ENCODE peak calls at places on chromosomes 12 and 14, in eight cellular contexts. L is AG10803, K is neural crest cell, V is left ventricle myocardium inferior, C is hepatocyte, D is suprapubic skin, T is cardiac muscle cell, J is fibroblast of the aortic adventitia. F is an unnamed sample.

GRCh38 chr12:130936566-130936965 is 17.1 kb upstream of the ADGRD1 start:
- DNase-seq in L (peak), K (no peak), V (no peak), C (no peak), D (no peak), T (no peak), J (no peak), F (no peak)

GRCh38 chr12:52280796-52281560 is 6.5 kb downstream of the KRT86 start:
- DNase-seq in L (peak), K (no peak), V (peak), C (peak), D (peak), T (peak), J (peak), F (no peak)

GRCh38 chr12:54428050-54429013 is 9.3 kb upstream of the ITGA5 start:
- DNase-seq in L (peak), K (no peak), V (no peak), C (no peak), D (no peak), T (peak), J (peak), F (peak)

GRCh38 chr14:30994681-30995620 is 30.5 kb upstream of the AP4S1 start:
- DNase-seq in L (peak), K (no peak), V (no peak), C (no peak), D (no peak), T (peak), J (peak), F (no peak)

GRCh38 chr14:58866386-58866785 is 228.6 kb downstream of the DACT1 start:
- DNase-seq in L (peak), K (no peak), V (no peak), C (no peak), D (no peak), T (peak), J (no peak), F (no peak)

GRCh38 chr14:51744372-51745150 is 92.9 kb downstream of the FRMD6 start:
- DNase-seq in L (no peak), K (no peak), V (no peak), C (no peak), D (no peak), T (no peak), J (no peak), F (no peak)

GRCh38 chr12:124208469-124208868 is 86.4 kb upstream of the RFLNA start:
- DNase-seq in L (no peak), K (no peak), V (no peak), C (no peak), D (peak), T (peak), J (no peak), F (no peak)

GRCh38 chr14:79363291-79363690 is 848.0 kb downstream of the DIO2 start:
- DNase-seq in L (no peak), K (no peak), V (no peak), C (no peak), D (no peak), T (no peak), J (no peak), F (no peak)

GRCh38 chr14:38248629-38249028 is 7.3 kb downstream of the CLEC14A start:
- DNase-seq in L (no peak), K (no peak), V (no peak), C (no peak), D (no peak), T (no peak), J (no peak), F (no peak)

GRCh38 chr12:110741371-110741770 is 1.3 kb downstream of the PPP1CC start:
- DNase-seq in L (no peak), K (no peak), V (no peak), C (no peak), D (no peak), T (peak), J (peak), F (no peak)

GRCh38 chr14:102758087-102758486 is 19.2 kb upstream of the TRAF3 start:
- DNase-seq in L (no peak), K (no peak), V (no peak), C (no peak), D (no peak), T (no peak), J (no peak), F (no peak)

GRCh38 chr12:119235352-119235751 is 56.6 kb downstream of the HSPB8 start:
- DNase-seq in L (no peak), K (no peak), V (no peak), C (no peak), D (no peak), T (no peak), J (no peak), F (no peak)

GRCh38 chr14:35365130-35366047 is 39.2 kb downstream of the NFKBIA start:
- DNase-seq in L (peak), K (no peak), V (peak), C (peak), D (no peak), T (peak), J (peak), F (peak)

GRCh38 chr12:129788506-129788905 is 115.3 kb downstream of the TMEM132D start:
- DNase-seq in L (peak), K (no peak), V (no peak), C (no peak), D (no peak), T (no peak), J (no peak), F (no peak)

GRCh38 chr14:32761381-32761968 is 177.2 kb upstream of the NPAS3 start:
- DNase-seq in L (peak), K (no peak), V (no peak), C (no peak), D (no peak), T (peak), J (peak), F (no peak)

GRCh38 chr12:51395283-51396230 is 4.4 kb upstream of the GALNT6 start:
- DNase-seq in L (no peak), K (no peak), V (no peak), C (no peak), D (peak), T (no peak), J (no peak), F (peak)

GRCh38 chr12:118541945-118542344 is 165.6 kb downstream of the SUDS3 start:
- DNase-seq in L (no peak), K (no peak), V (no peak), C (no peak), D (no peak), T (no peak), J (no peak), F (no peak)

GRCh38 chr12:75959506-75959905 is 72.1 kb downstream of the PHLDA1 start:
- DNase-seq in L (peak), K (no peak), V (no peak), C (no peak), D (no peak), T (no peak), J (no peak), F (no peak)

GRCh38 chr12:108804361-108804949 is 52.9 kb downstream of the SSH1 start:
- DNase-seq in L (peak), K (no peak), V (peak), C (peak), D (no peak), T (peak), J (peak), F (no peak)

GRCh38 chr14:52692248-52692962 is 3.0 kb downstream of the ERO1A start:
- DNase-seq in L (peak), K (no peak), V (no peak), C (no peak), D (no peak), T (peak), J (peak), F (no peak)

GRCh38 chr12:10249690-10250455 is 37.2 kb downstream of the GABARAPL1 start:
- DNase-seq in L (no peak), K (no peak), V (no peak), C (no peak), D (no peak), T (no peak), J (no peak), F (peak)

GRCh38 chr12:39763894-39764176 is 144.2 kb upstream of the ABCD2 start:
- DNase-seq in L (no peak), K (no peak), V (no peak), C (no peak), D (no peak), T (no peak), J (no peak), F (no peak)

GRCh38 chr12:53174881-53175491 is 5.5 kb upstream of the ZNF740 start:
- DNase-seq in L (peak), K (no peak), V (no peak), C (peak), D (no peak), T (peak), J (peak), F (no peak)

GRCh38 chr12:112183591-112184021 is 58.2 kb downstream of the TRAFD1 start:
- DNase-seq in L (no peak), K (no peak), V (no peak), C (no peak), D (no peak), T (no peak), J (no peak), F (no peak)

GRCh38 chr14:104422301-104423223 is 157.0 kb upstream of the C14orf180 start:
- DNase-seq in L (no peak), K (no peak), V (no peak), C (no peak), D (peak), T (no peak), J (no peak), F (no peak)

GRCh38 chr12:54370218-54370730 is 6.0 kb upstream of the GPR84 start:
- DNase-seq in L (peak), K (peak), V (peak), C (peak), D (peak), T (peak), J (peak), F (no peak)

GRCh38 chr12:91249059-91250055 is 66.7 kb upstream of the DCN start:
- DNase-seq in L (peak), K (no peak), V (no peak), C (no peak), D (no peak), T (peak), J (peak), F (no peak)

GRCh38 chr12:102144221-102144620 is 24.2 kb downstream of the PARPBP start:
- DNase-seq in L (peak), K (no peak), V (no peak), C (no peak), D (no peak), T (no peak), J (peak), F (no peak)

GRCh38 chr12:122126342-122126635 is 47.7 kb downstream of the IL31 start:
- DNase-seq in L (no peak), K (no peak), V (no peak), C (no peak), D (no peak), T (no peak), J (no peak), F (no peak)

GRCh38 chr12:23303821-23304220 is 645.6 kb downstream of the SOX5 start:
- DNase-seq in L (no peak), K (no peak), V (no peak), C (no peak), D (no peak), T (no peak), J (no peak), F (no peak)

GRCh38 chr12:118850244-118850825 is 131.0 kb upstream of the SRRM4 start:
- DNase-seq in L (no peak), K (peak), V (no peak), C (peak), D (no peak), T (no peak), J (no peak), F (no peak)

GRCh38 chr12:27821259-27821973 is 41.4 kb upstream of the MANSC4 start:
- DNase-seq in L (peak), K (peak), V (no peak), C (peak), D (no peak), T (peak), J (peak), F (no peak)

GRCh38 chr14:89276424-89276975 is 140.5 kb downstream of the FOXN3 start:
- DNase-seq in L (peak), K (no peak), V (no peak), C (no peak), D (no peak), T (peak), J (no peak), F (peak)

GRCh38 chr12:4274960-4275868 is 1.7 kb downstream of the CCND2 start:
- DNase-seq in L (no peak), K (peak), V (no peak), C (peak), D (no peak), T (no peak), J (peak), F (no peak)

GRCh38 chr14:35197015-35197414 is 74.7 kb downstream of the PRORP start:
- DNase-seq in L (no peak), K (no peak), V (no peak), C (no peak), D (no peak), T (peak), J (peak), F (no peak)

GRCh38 chr12:130161261-130162231 is 718 bp upstream of the FZD10 start:
- DNase-seq in L (no peak), K (peak), V (peak), C (peak), D (no peak), T (peak), J (no peak), F (no peak)

GRCh38 chr12:124021025-124021406 is 48.0 kb downstream of the ZNF664 start:
- DNase-seq in L (no peak), K (no peak), V (no peak), C (no peak), D (no peak), T (peak), J (no peak), F (no peak)

GRCh38 chr12:6962285-6963015 is 8.0 kb downstream of the PHB2 start:
- DNase-seq in L (no peak), K (no peak), V (peak), C (peak), D (no peak), T (no peak), J (no peak), F (no peak)

GRCh38 chr12:53844989-53845836 is 93.4 kb upstream of the HOXC13 start:
- DNase-seq in L (peak), K (no peak), V (no peak), C (no peak), D (no peak), T (peak), J (peak), F (no peak)

GRCh38 chr12:132413931-132414588 is 75.9 kb upstream of the FBRSL1 start:
- DNase-seq in L (no peak), K (peak), V (no peak), C (peak), D (no peak), T (no peak), J (no peak), F (no peak)
- TF ChIP-seq CTCF in L (peak), K (peak), V (peak), C (peak), D (no peak), T (peak), J (peak), F (no peak)

DNA sequence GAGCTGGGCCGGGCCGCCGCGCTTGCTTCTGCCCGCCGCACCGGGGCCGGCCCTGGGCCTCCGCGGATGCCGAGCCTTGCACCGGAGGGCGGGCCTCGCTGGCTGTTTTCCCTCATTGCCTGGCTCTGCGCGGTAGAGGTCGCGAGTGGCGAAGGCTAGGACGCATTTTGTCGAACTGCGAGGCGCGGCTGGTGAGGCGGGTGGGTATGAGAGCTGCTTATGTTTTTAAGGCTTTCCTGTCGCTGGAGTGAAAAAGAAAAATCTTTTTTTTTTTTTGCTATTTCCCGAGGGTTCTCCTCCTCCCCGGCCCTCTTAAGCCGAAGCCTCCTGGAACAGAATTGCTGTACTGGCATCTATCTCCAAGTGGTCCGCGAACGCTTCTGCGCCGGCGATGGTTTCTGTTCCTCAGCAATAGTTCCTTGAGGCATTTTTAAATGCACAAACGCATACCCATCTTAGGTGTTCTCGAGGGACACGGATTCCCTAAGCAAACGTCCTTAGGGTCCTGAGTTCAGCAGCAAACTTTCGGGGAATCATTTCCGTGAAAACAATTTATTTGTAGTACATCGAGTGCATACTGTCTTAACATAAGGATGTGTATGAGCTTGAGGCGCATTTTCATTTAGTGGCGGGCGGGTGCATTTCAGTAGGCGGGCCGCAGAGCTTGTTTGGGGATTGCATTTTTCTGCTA is 631 bp downstream of the RESF1 start:
- DNase-seq in L (peak), K (peak), V (peak), C (peak), D (peak), T (peak), J (peak), F (peak)
- TF ChIP-seq CTCF in L (peak), K (peak), V (no peak), C (peak), D (no peak), T (peak), J (peak), F (no peak)

GRCh38 chr12:71216725-71217579 is 59.2 kb upstream of the TSPAN8 start:
- DNase-seq in L (peak), K (peak), V (no peak), C (peak), D (no peak), T (peak), J (peak), F (no peak)
- TF ChIP-seq CTCF in L (peak), K (peak), V (peak), C (peak), D (no peak), T (peak), J (peak), F (no peak)

DNA sequence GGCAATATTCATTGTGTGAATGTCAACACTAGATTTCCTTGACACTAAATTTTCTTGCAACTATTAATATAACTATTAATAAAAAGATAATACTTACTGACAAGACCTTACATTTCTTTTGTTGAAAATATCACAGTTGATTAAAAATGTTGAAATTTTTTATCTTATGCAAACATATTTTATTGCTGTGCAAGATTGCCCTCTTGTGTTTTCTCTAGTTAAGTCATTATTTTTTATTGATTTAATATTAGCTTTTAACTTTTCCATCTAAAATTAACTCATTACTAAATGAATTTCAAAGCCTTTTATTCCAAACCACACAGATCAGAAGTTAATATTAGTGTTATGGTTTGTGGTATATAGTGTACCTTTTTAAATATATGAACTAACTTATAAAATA is 11.7 kb upstream of the NAA30 start:
- DNase-seq in L (no peak), K (no peak), V (no peak), C (no peak), D (no peak), T (peak), J (peak), F (no peak)
- TF ChIP-seq CTCF in L (peak), K (peak), V (no peak), C (peak), D (no peak), T (no peak), J (no peak), F (no peak)

GRCh38 chr14:74606727-74607126 is 5.3 kb downstream of the LTBP2 start:
- DNase-seq in L (no peak), K (no peak), V (no peak), C (no peak), D (no peak), T (no peak), J (no peak), F (no peak)
- TF ChIP-seq CTCF in L (no peak), K (no peak), V (no peak), C (no peak), D (no peak), T (no peak), J (no peak), F (no peak)

GRCh38 chr14:94370524-94370910 is 17.9 kb downstream of the SERPINA1 start:
- DNase-seq in L (no peak), K (no peak), V (no peak), C (no peak), D (peak), T (no peak), J (no peak), F (no peak)

GRCh38 chr14:94373708-94374107 is 14.7 kb downstream of the SERPINA1 start:
- DNase-seq in L (peak), K (no peak), V (no peak), C (no peak), D (no peak), T (peak), J (peak), F (no peak)

GRCh38 chr14:94368956-94369355 is 19.4 kb downstream of the SERPINA1 start:
- DNase-seq in L (no peak), K (no peak), V (no peak), C (no peak), D (peak), T (no peak), J (no peak), F (no peak)

GRCh38 chr14:94374749-94375148 is 13.7 kb downstream of the SERPINA1 start:
- DNase-seq in L (no peak), K (no peak), V (no peak), C (no peak), D (no peak), T (no peak), J (no peak), F (no peak)

DNA sequence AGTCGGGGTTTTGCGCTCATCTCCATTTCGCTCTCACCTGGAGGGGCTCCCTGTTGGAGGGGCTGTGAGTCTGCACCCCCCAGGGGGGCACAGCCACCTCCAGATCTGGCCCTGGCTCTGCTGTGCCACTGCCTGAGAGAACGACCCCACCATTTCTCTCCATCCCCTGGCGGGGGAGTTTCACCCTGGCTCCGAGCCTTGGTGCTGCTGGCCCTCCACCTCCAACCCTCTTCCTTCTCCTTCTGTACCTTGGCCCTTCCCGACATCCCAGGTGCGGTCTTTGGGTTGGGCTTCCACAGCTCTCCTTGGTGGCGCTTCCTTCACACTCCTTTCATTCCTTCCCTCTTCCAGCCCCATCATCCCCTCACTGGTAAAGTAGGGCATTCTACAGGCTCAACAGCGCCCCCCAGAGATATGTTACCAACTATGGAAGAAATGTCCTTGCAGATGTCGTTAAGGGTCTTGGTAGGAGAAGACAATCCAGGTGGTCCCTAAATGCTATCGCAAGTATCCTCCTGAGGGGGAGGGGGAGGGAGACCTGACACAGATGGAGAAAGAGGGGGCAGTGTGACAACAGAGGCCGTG is 16.3 kb downstream of the SERPINA1 start:
- DNase-seq in L (no peak), K (no peak), V (no peak), C (no peak), D (peak), T (no peak), J (no peak), F (no peak)
- TF ChIP-seq CTCF in L (peak), K (no peak), V (no peak), C (no peak), D (no peak), T (no peak), J (no peak), F (no peak)

F was measured in natural killer cell.